ENCODE peak calls at places on chromosomes 5 and 9, in four cellular contexts. S, T, R and P are unnamed samples.

GRCh38 chr5:74576941-74577456 is 63.5 kb downstream of the ENC1 start:
- DNase-seq in R (no peak), T (no peak), S (peak), P (peak)

GRCh38 chr9:90009447-90009846 is 404.6 kb downstream of the GADD45G start:
- DNase-seq in T (no peak), R (peak), S (peak), P (no peak)

GRCh38 chr9:36625006-36625600 is 52.4 kb downstream of the MELK start:
- DNase-seq in S (no peak), T (peak), R (no peak), P (no peak)

GRCh38 chr9:128631636-128632035 is 25.0 kb downstream of the DYNC2I2 start:
- DNase-seq in T (no peak), R (peak), S (no peak), P (no peak)

GRCh38 chr9:133050142-133050541 is 11.6 kb upstream of the CEL start:
- DNase-seq in R (no peak), S (no peak), T (peak), P (no peak)

GRCh38 chr9:137269231-137269772 is 8.2 kb upstream of the TOR4A start:
- DNase-seq in S (peak), T (no peak), R (peak), P (no peak)

GRCh38 chr9:83584995-83585394 is 37.9 kb upstream of the IDNK start:
- DNase-seq in R (no peak), S (no peak), T (no peak), P (no peak)

GRCh38 chr9:127269440-127269839 is 4.9 kb downstream of the GARNL3 start:
- DNase-seq in T (no peak), S (no peak), R (no peak), P (no peak)

GRCh38 chr9:132144708-132145365 is 17.0 kb upstream of the NTNG2 start:
- DNase-seq in S (no peak), R (no peak), T (no peak), P (no peak)

GRCh38 chr5:150320048-150320555 is 17.4 kb upstream of the ARSI start:
- DNase-seq in R (no peak), S (no peak), T (peak), P (no peak)

GRCh38 chr9:89008346-89009048 is 17.2 kb downstream of the S1PR3 start:
- DNase-seq in R (no peak), T (no peak), S (no peak), P (no peak)

GRCh38 chr5:122257000-122257399 is 55.0 kb upstream of the SNCAIP start:
- DNase-seq in T (no peak), R (no peak), S (no peak), P (no peak)

GRCh38 chr9:35798658-35799366 is 7.4 kb downstream of the NPR2 start:
- DNase-seq in R (no peak), S (no peak), T (no peak), P (no peak)

GRCh38 chr9:12775963-12776774 is 1.3 kb downstream of the LURAP1L start:
- DNase-seq in S (peak), T (peak), R (peak), P (no peak)

GRCh38 chr9:23492126-23493002 is 333.7 kb downstream of the ELAVL2 start:
- DNase-seq in S (no peak), R (no peak), T (no peak), P (no peak)

GRCh38 chr5:53397141-53397794 is 83.2 kb upstream of the FST start:
- DNase-seq in S (no peak), R (no peak), T (no peak), P (no peak)

GRCh38 chr5:173290477-173291131 is 37.6 kb downstream of the STC2 start:
- DNase-seq in T (no peak), R (no peak), S (no peak), P (no peak)

GRCh38 chr9:76704601-76705204 is 59.5 kb upstream of the PCA3 start:
- DNase-seq in T (no peak), S (no peak), R (no peak), P (peak)

GRCh38 chr9:137694962-137695875 is 76.4 kb downstream of the EHMT1 start:
- DNase-seq in T (peak), S (peak), R (peak), P (no peak)

GRCh38 chr5:147544556-147544955 is 34.7 kb upstream of the DPYSL3 start:
- DNase-seq in T (no peak), R (no peak), S (no peak), P (no peak)

GRCh38 chr9:137267933-137268355 is 9.6 kb upstream of the TOR4A start:
- DNase-seq in T (no peak), R (no peak), S (no peak), P (peak)

GRCh38 chr9:130264414-130265350 is 878 bp upstream of the HMCN2 start:
- DNase-seq in T (no peak), R (no peak), S (no peak), P (no peak)

GRCh38 chr9:134536931-134537330 is 104.7 kb upstream of the COL5A1 start:
- DNase-seq in S (no peak), T (no peak), R (no peak), P (no peak)

GRCh38 chr5:80411589-80412219 is 3.8 kb downstream of the ZFYVE16 start:
- DNase-seq in T (no peak), S (no peak), R (no peak), P (no peak)

GRCh38 chr9:134320195-134320885 is 5.9 kb upstream of the RXRA start:
- DNase-seq in R (peak), T (no peak), S (no peak), P (no peak)

GRCh38 chr9:112112941-112113399 is 62.1 kb downstream of the SUSD1 start:
- DNase-seq in T (no peak), R (no peak), S (peak), P (no peak)

GRCh38 chr5:72255237-72255636 is 64.8 kb downstream of the MRPS27 start:
- DNase-seq in T (no peak), S (no peak), R (no peak), P (no peak)

GRCh38 chr5:176543428-176544182 is 5.5 kb upstream of the CDHR2 start:
- DNase-seq in S (peak), R (peak), T (no peak), P (peak)

GRCh38 chr9:33349743-33350142 is 52.6 kb downstream of the AQP7 start:
- DNase-seq in S (no peak), R (no peak), T (no peak), P (no peak)

GRCh38 chr5:116600876-116601275 is 26.3 kb upstream of the SEMA6A start:
- DNase-seq in S (no peak), R (no peak), T (no peak), P (no peak)

GRCh38 chr5:98936948-98937715 is 8.3 kb upstream of the CHD1 start:
- DNase-seq in T (no peak), R (no peak), S (no peak), P (no peak)

GRCh38 chr9:72633966-72634365 is 112.6 kb downstream of the TMC1 start:
- DNase-seq in S (no peak), T (no peak), R (no peak), P (no peak)

GRCh38 chr5:180622910-180623309 is 26.5 kb downstream of the FLT4 start:
- DNase-seq in S (no peak), T (no peak), R (no peak), P (no peak)

GRCh38 chr5:177362102-177362868 is 4.6 kb downstream of the RGS14 start:
- DNase-seq in S (no peak), T (no peak), R (peak), P (no peak)

GRCh38 chr9:83554278-83554677 is 16.1 kb upstream of the FRMD3 start:
- DNase-seq in R (no peak), S (no peak), T (no peak), P (no peak)

GRCh38 chr5:54895816-54896341 is 89.5 kb downstream of the ESM1 start:
- DNase-seq in S (no peak), R (no peak), T (peak), P (no peak)

GRCh38 chr5:123976393-123977029 is 464.5 kb downstream of the CSNK1G3 start:
- DNase-seq in R (no peak), S (no peak), T (no peak), P (no peak)

GRCh38 chr5:180370861-180371641 is 17.9 kb upstream of the GFPT2 start:
- DNase-seq in T (peak), S (no peak), R (no peak), P (no peak)

GRCh38 chr9:80072406-80072805 is 500.6 kb downstream of the TLE4 start:
- DNase-seq in R (no peak), S (no peak), T (no peak), P (no peak)